ENCODE peak calls at places on chromosomes 5 and 9, in nine cellular contexts. One of them, this sample, is unnamed.

GRCh38 chr5:132066871-132067270 is 6.4 kb downstream of the IL3 start:
- DNase-seq in aorta: peak; percentile 18
- DNase-seq in lower lobe of right lung: no peak
- DNase-seq in AG04450: no peak
- DNase-seq in GM23338: no peak
- DNase-seq in HCT116: no peak
- DNase-seq in heart left ventricle: no peak
- DNase-seq in fibroblast of lung: no peak
- DNase-seq in cardiac muscle cell: no peak
- DNase-seq in this sample: no peak

GRCh38 chr9:129473523-129474244 is 147.2 kb downstream of the C9orf50 start:
- DNase-seq in GM23338: no peak
- DNase-seq in aorta: peak; percentile 80
- DNase-seq in HCT116: no peak
- DNase-seq in AG04450: no peak
- DNase-seq in cardiac muscle cell: no peak
- DNase-seq in heart left ventricle: no peak
- DNase-seq in fibroblast of lung: peak; percentile 60
- DNase-seq in lower lobe of right lung: no peak
- DNase-seq in this sample: no peak

GRCh38 chr5:122836947-122837346 is 8.5 kb upstream of the SNX24 start:
- DNase-seq in HCT116: no peak
- DNase-seq in heart left ventricle: no peak
- DNase-seq in aorta: no peak
- DNase-seq in GM23338: no peak
- DNase-seq in fibroblast of lung: no peak
- DNase-seq in AG04450: no peak
- DNase-seq in lower lobe of right lung: no peak
- DNase-seq in cardiac muscle cell: no peak
- DNase-seq in this sample: no peak

GRCh38 chr5:168179185-168179584 is 112.3 kb upstream of the WWC1 start:
- DNase-seq in AG04450: no peak
- DNase-seq in HCT116: no peak
- DNase-seq in GM23338: no peak
- DNase-seq in fibroblast of lung: peak; percentile 21
- DNase-seq in aorta: no peak
- DNase-seq in heart left ventricle: no peak
- DNase-seq in lower lobe of right lung: peak; percentile 57
- DNase-seq in cardiac muscle cell: peak; percentile 81
- DNase-seq in this sample: no peak

GRCh38 chr5:75522025-75522424 is 10.3 kb downstream of the POLK start:
- DNase-seq in heart left ventricle: no peak
- DNase-seq in GM23338: no peak
- DNase-seq in fibroblast of lung: no peak
- DNase-seq in HCT116: no peak
- DNase-seq in AG04450: no peak
- DNase-seq in lower lobe of right lung: no peak
- DNase-seq in cardiac muscle cell: no peak
- DNase-seq in aorta: no peak
- DNase-seq in this sample: no peak

GRCh38 chr5:171537463-171537862 is 118.0 kb downstream of the FGF18 start:
- DNase-seq in lower lobe of right lung: no peak
- DNase-seq in HCT116: no peak
- DNase-seq in AG04450: no peak
- DNase-seq in aorta: no peak
- DNase-seq in heart left ventricle: no peak
- DNase-seq in fibroblast of lung: no peak
- DNase-seq in GM23338: no peak
- DNase-seq in cardiac muscle cell: no peak
- DNase-seq in this sample: no peak

GRCh38 chr9:18596920-18597319 is 123.0 kb downstream of the ADAMTSL1 start:
- DNase-seq in fibroblast of lung: peak; percentile 88
- DNase-seq in AG04450: no peak
- DNase-seq in HCT116: no peak
- DNase-seq in aorta: no peak
- DNase-seq in lower lobe of right lung: no peak
- DNase-seq in cardiac muscle cell: no peak
- DNase-seq in heart left ventricle: no peak
- DNase-seq in GM23338: no peak
- DNase-seq in this sample: peak; percentile 45

GRCh38 chr5:54881286-54882005 is 103.9 kb downstream of the ESM1 start:
- DNase-seq in HCT116: no peak
- DNase-seq in cardiac muscle cell: no peak
- DNase-seq in heart left ventricle: no peak
- DNase-seq in GM23338: no peak
- DNase-seq in AG04450: no peak
- DNase-seq in aorta: no peak
- DNase-seq in fibroblast of lung: no peak
- DNase-seq in lower lobe of right lung: no peak
- DNase-seq in this sample: peak; percentile 83

GRCh38 chr5:112863549-112863948 is 2.5 kb downstream of the SRP19 start:
- DNase-seq in AG04450: no peak
- DNase-seq in HCT116: no peak
- DNase-seq in fibroblast of lung: no peak
- DNase-seq in GM23338: no peak
- DNase-seq in cardiac muscle cell: no peak
- DNase-seq in heart left ventricle: no peak
- DNase-seq in aorta: no peak
- DNase-seq in lower lobe of right lung: no peak
- DNase-seq in this sample: no peak

GRCh38 chr9:19665146-19665863 is 123.5 kb downstream of the SLC24A2 start:
- DNase-seq in GM23338: no peak
- DNase-seq in HCT116: no peak
- DNase-seq in fibroblast of lung: no peak
- DNase-seq in AG04450: no peak
- DNase-seq in heart left ventricle: no peak
- DNase-seq in lower lobe of right lung: no peak
- DNase-seq in cardiac muscle cell: no peak
- DNase-seq in aorta: no peak
- DNase-seq in this sample: no peak

GRCh38 chr9:3285365-3286161 is 240.2 kb downstream of the RFX3 start:
- DNase-seq in AG04450: no peak
- DNase-seq in lower lobe of right lung: no peak
- DNase-seq in heart left ventricle: no peak
- DNase-seq in fibroblast of lung: no peak
- DNase-seq in aorta: no peak
- DNase-seq in GM23338: no peak
- DNase-seq in HCT116: no peak
- DNase-seq in cardiac muscle cell: peak; percentile 41
- DNase-seq in this sample: no peak

GRCh38 chr9:3288686-3289085 is 237.1 kb downstream of the RFX3 start:
- DNase-seq in AG04450: no peak
- DNase-seq in fibroblast of lung: no peak
- DNase-seq in GM23338: no peak
- DNase-seq in HCT116: no peak
- DNase-seq in aorta: no peak
- DNase-seq in heart left ventricle: no peak
- DNase-seq in cardiac muscle cell: no peak
- DNase-seq in lower lobe of right lung: no peak
- DNase-seq in this sample: no peak

GRCh38 chr9:3292311-3292710 is 233.5 kb downstream of the RFX3 start:
- DNase-seq in AG04450: peak; percentile 1
- DNase-seq in aorta: no peak
- DNase-seq in fibroblast of lung: peak; percentile 53
- DNase-seq in HCT116: no peak
- DNase-seq in cardiac muscle cell: no peak
- DNase-seq in heart left ventricle: no peak
- DNase-seq in GM23338: no peak
- DNase-seq in lower lobe of right lung: no peak
- DNase-seq in this sample: no peak

GRCh38 chr9:3290231-3290840 is 235.5 kb downstream of the RFX3 start:
- DNase-seq in aorta: no peak
- DNase-seq in fibroblast of lung: no peak
- DNase-seq in lower lobe of right lung: no peak
- DNase-seq in cardiac muscle cell: no peak
- DNase-seq in AG04450: no peak
- DNase-seq in GM23338: peak; percentile 53
- DNase-seq in HCT116: no peak
- DNase-seq in heart left ventricle: no peak
- DNase-seq in this sample: no peak
- H3K27ac ChIP-seq in aorta: no peak overlapping the region
- H3K27ac ChIP-seq in fibroblast of lung: no peak overlapping the region
- H3K27ac ChIP-seq in lower lobe of right lung: no peak overlapping the region
- H3K27ac ChIP-seq in cardiac muscle cell: no peak overlapping the region
- H3K27ac ChIP-seq in AG04450: no peak overlapping the region
- H3K27ac ChIP-seq in GM23338: peak overlapping the region; percentile 91
- H3K27ac ChIP-seq in HCT116: no peak overlapping the region
- H3K27ac ChIP-seq in heart left ventricle: no peak overlapping the region
- H3K27ac ChIP-seq in this sample: no peak overlapping the region

GRCh38 chr5:141320225-141321169 is at the start of gene TAF7:
- DNase-seq in fibroblast of lung: peak; percentile 95
- DNase-seq in aorta: peak; percentile 94
- DNase-seq in lower lobe of right lung: peak; percentile 94
- DNase-seq in cardiac muscle cell: peak; percentile 96
- DNase-seq in HCT116: peak; percentile 89
- DNase-seq in GM23338: peak; percentile 97
- DNase-seq in AG04450: peak; percentile 84
- DNase-seq in heart left ventricle: peak; percentile 96
- DNase-seq in this sample: peak; percentile 61

GRCh38 chr5:141330299-141331080 is at the start of gene PCDHGA1:
- DNase-seq in HCT116: no peak
- DNase-seq in cardiac muscle cell: no peak
- DNase-seq in fibroblast of lung: peak; percentile 67
- DNase-seq in AG04450: no peak
- DNase-seq in lower lobe of right lung: no peak
- DNase-seq in aorta: no peak
- DNase-seq in heart left ventricle: no peak
- DNase-seq in GM23338: peak; percentile 63
- DNase-seq in this sample: no peak

GRCh38 chr5:141328231-141328630 is 2.1 kb upstream of the PCDHGA1 start:
- DNase-seq in cardiac muscle cell: no peak
- DNase-seq in HCT116: no peak
- DNase-seq in GM23338: no peak
- DNase-seq in AG04450: no peak
- DNase-seq in aorta: no peak
- DNase-seq in heart left ventricle: no peak
- DNase-seq in lower lobe of right lung: no peak
- DNase-seq in fibroblast of lung: no peak
- DNase-seq in this sample: no peak

GRCh38 chr5:141322261-141322660 is 1.7 kb upstream of the TAF7 start:
- DNase-seq in AG04450: no peak
- DNase-seq in GM23338: no peak
- DNase-seq in fibroblast of lung: no peak
- DNase-seq in cardiac muscle cell: no peak
- DNase-seq in aorta: no peak
- DNase-seq in lower lobe of right lung: no peak
- DNase-seq in heart left ventricle: no peak
- DNase-seq in HCT116: no peak
- DNase-seq in this sample: no peak

DNA sequence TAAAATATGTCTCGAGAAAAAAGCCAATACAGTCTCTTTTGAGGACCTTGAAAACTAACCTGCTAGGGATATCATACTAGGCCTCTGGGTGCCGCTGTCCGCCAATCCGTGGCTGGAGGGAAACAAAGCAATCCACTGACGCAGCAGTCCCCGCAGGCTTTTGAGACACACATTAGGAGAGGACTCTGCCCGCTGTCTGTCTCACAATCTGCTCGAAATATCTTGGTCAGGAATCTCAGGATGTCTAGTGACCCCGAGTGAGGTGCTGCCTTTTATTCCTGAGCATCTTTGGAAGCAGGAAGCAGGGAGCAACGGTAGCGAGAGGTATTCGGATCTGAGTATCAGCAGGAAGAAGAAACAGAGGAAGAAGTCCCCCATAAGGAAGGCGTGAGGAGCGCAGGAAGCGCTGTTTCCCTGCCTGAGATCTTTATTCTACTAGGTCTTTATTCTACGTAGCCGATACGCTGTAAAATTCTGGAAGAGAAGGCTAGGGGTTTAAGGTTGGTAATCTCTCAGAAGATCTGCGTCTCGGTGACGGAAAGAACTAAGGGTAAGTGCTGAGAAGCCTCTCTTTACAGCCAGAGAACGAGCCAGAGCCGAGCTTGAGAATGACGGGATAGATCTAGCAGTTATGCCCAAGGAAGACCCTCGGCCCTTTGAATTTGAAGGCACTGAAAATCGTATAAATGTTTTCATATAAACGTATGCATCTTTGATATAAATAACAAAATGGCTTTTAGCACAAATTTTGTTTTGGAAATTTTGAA is 4.0 kb upstream of the PCDHGA1 start:
- DNase-seq in lower lobe of right lung: peak; percentile 62
- DNase-seq in aorta: peak; percentile 81
- DNase-seq in cardiac muscle cell: peak; percentile 59
- DNase-seq in GM23338: peak; percentile 88
- DNase-seq in fibroblast of lung: peak; percentile 78
- DNase-seq in AG04450: peak; percentile 49
- DNase-seq in heart left ventricle: peak; percentile 74
- DNase-seq in HCT116: no peak
- DNase-seq in this sample: no peak
- H3K27ac ChIP-seq in lower lobe of right lung: peak overlapping the region; percentile 46
- H3K27ac ChIP-seq in aorta: no peak overlapping the region
- H3K27ac ChIP-seq in cardiac muscle cell: no peak overlapping the region
- H3K27ac ChIP-seq in GM23338: no peak overlapping the region
- H3K27ac ChIP-seq in fibroblast of lung: peak overlapping the region; percentile 13
- H3K27ac ChIP-seq in AG04450: peak overlapping the region; percentile 71
- H3K27ac ChIP-seq in heart left ventricle: peak overlapping the region; percentile 57
- H3K27ac ChIP-seq in HCT116: no peak overlapping the region
- H3K27ac ChIP-seq in this sample: no peak overlapping the region

DNA sequence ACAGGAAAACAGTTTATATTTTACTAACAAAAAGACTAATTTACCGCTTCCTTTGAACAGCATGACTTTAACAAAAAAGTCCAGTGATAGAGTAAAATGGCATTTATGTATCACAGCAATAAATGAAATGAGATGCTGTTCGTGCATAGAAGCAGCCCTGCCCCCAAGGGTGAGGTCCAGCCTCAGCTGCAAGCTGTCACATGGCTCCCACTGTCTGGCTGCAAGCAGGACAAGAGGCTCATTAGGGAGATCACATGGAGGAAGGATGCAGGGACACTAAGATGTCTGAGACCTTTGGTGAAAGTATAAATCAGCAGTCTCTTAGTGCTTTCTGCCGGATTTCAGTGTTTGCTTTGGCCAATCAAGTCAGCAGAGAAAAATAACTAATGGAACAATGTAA is 23.0 kb downstream of the GDNF start:
- DNase-seq in heart left ventricle: no peak
- DNase-seq in lower lobe of right lung: no peak
- DNase-seq in HCT116: no peak
- DNase-seq in aorta: no peak
- DNase-seq in GM23338: no peak
- DNase-seq in AG04450: no peak
- DNase-seq in fibroblast of lung: no peak
- DNase-seq in cardiac muscle cell: peak; percentile 11
- DNase-seq in this sample: no peak
- H3K27ac ChIP-seq in heart left ventricle: no peak overlapping the region
- H3K27ac ChIP-seq in lower lobe of right lung: no peak overlapping the region
- H3K27ac ChIP-seq in HCT116: no peak overlapping the region
- H3K27ac ChIP-seq in aorta: no peak overlapping the region
- H3K27ac ChIP-seq in GM23338: no peak overlapping the region
- H3K27ac ChIP-seq in AG04450: no peak overlapping the region
- H3K27ac ChIP-seq in fibroblast of lung: no peak overlapping the region
- H3K27ac ChIP-seq in cardiac muscle cell: no peak overlapping the region
- H3K27ac ChIP-seq in this sample: no peak overlapping the region

DNA sequence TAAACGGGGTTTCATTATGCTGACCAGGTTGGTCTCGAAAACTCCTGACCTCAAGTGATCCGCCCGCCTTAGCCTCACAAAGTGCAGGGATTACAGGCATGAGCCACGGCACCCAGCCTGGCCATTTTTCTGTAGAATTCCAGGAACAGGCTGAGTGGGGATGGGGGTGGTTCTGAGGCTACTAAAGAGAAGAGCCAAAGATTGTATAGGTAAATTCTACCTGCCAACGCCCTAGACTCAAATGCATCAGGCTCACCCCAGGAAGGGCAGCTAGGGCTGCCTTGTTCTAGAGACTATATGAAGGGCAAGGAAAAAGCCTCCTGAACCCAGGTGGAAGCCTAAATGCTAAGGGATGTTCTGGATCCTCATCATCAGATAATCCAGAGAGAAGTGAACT is 1.6 kb upstream of the C5orf52 start:
- DNase-seq in lower lobe of right lung: no peak
- DNase-seq in AG04450: no peak
- DNase-seq in aorta: no peak
- DNase-seq in fibroblast of lung: no peak
- DNase-seq in HCT116: no peak
- DNase-seq in GM23338: no peak
- DNase-seq in cardiac muscle cell: no peak
- DNase-seq in heart left ventricle: no peak
- DNase-seq in this sample: no peak
- H3K27ac ChIP-seq in lower lobe of right lung: no peak overlapping the region
- H3K27ac ChIP-seq in AG04450: no peak overlapping the region
- H3K27ac ChIP-seq in aorta: no peak overlapping the region
- H3K27ac ChIP-seq in fibroblast of lung: no peak overlapping the region
- H3K27ac ChIP-seq in HCT116: no peak overlapping the region
- H3K27ac ChIP-seq in GM23338: no peak overlapping the region
- H3K27ac ChIP-seq in cardiac muscle cell: no peak overlapping the region
- H3K27ac ChIP-seq in heart left ventricle: no peak overlapping the region
- H3K27ac ChIP-seq in this sample: no peak overlapping the region